ENCODE peak calls at places on chromosomes 1 and 21, in eight cellular contexts. V is immature natural killer cell; H is activated CD4-positive, alpha-beta T cell treated with anti-CD3 and anti-CD28 coated beads, Interleukin-2, amount 10 ng/mL, durations not matched to agents 7 days and 5 days; N is NCI-H1694 treated with DMSO at 0.1 percent for 48 hours; Y is GM23248; S is mesothelial cell of epicardium; U is EL; J is glomerular endothelial cell. A is an unnamed sample.

GRCh38 chr1:12654004-12654567 is 10.2 kb downstream of the AADACL4 start:
- DNase-seq in S (no peak), U (no peak), N (no peak), H (no peak), V (no peak), Y (peak), J (no peak), A (no peak)

GRCh38 chr1:183550915-183551314 is 39.3 kb downstream of the NCF2 start:
- DNase-seq in J (no peak), N (no peak), Y (no peak), H (no peak), S (no peak), U (no peak), V (no peak), A (no peak)

GRCh38 chr21:36630485-36631206 is 68.3 kb upstream of the SIM2 start:
- DNase-seq in S (peak), V (peak), Y (peak), N (peak), U (peak), J (no peak), H (peak), A (peak)

GRCh38 chr1:98034505-98034904 is 113.7 kb upstream of the DPYD start:
- DNase-seq in Y (peak), N (peak), H (no peak), V (no peak), J (no peak), S (no peak), U (peak), A (no peak)

GRCh38 chr1:63122051-63122450 is 200.3 kb upstream of the FOXD3 start:
- DNase-seq in N (no peak), U (no peak), S (no peak), H (no peak), Y (no peak), J (no peak), V (no peak), A (no peak)

GRCh38 chr1:150813028-150813707 is 5.1 kb upstream of the CTSK start:
- DNase-seq in N (no peak), J (no peak), S (no peak), U (peak), H (no peak), V (peak), Y (peak), A (peak)

GRCh38 chr1:180966744-180967536 is 54.2 kb downstream of the KIAA1614 start:
- DNase-seq in J (no peak), U (no peak), V (no peak), S (no peak), N (no peak), Y (no peak), H (no peak), A (no peak)

GRCh38 chr1:107935396-107936064 is 29.4 kb downstream of the VAV3 start:
- DNase-seq in N (no peak), V (no peak), H (peak), S (no peak), J (no peak), U (no peak), Y (peak), A (no peak)

A was measured in GM03348.